ENCODE peak calls at places on chromosome 7, in four cellular contexts. N, F, U and C are unnamed samples.

GRCh38 chr7:47428780-47429472 is 153.0 kb downstream of the TNS3 start:
- DNase-seq in N (no peak), F (no peak), U (no peak), C (no peak)

GRCh38 chr7:23530901-23531793 is 634 bp downstream of the TRA2A start:
- DNase-seq in N (peak), F (peak), U (peak), C (peak)

GRCh38 chr7:95861041-95861440 is 88.7 kb downstream of the DYNC1I1 start:
- DNase-seq in N (no peak), F (no peak), U (no peak), C (no peak)

GRCh38 chr7:43491984-43492383 is 90.9 kb upstream of the STK17A start:
- DNase-seq in N (no peak), F (no peak), U (no peak), C (no peak)

GRCh38 chr7:46444266-46444665 is 523.2 kb upstream of the IGFBP3 start:
- DNase-seq in N (no peak), F (no peak), U (no peak), C (no peak)

GRCh38 chr7:153443031-153443430 is 609.2 kb upstream of the DPP6 start:
- DNase-seq in N (no peak), F (no peak), U (no peak), C (no peak)

GRCh38 chr7:65892832-65893231 is 20.0 kb downstream of the VKORC1L1 start:
- DNase-seq in N (no peak), F (no peak), U (no peak), C (no peak)

GRCh38 chr7:20053334-20054104 is 163.7 kb downstream of the MACC1 start:
- DNase-seq in N (no peak), F (no peak), U (no peak), C (no peak)

GRCh38 chr7:119660085-119660484 is 612.9 kb upstream of the KCND2 start:
- DNase-seq in N (no peak), F (no peak), U (no peak), C (no peak)

GRCh38 chr7:88881136-88881535 is 85.6 kb upstream of the TEX47 start:
- DNase-seq in N (no peak), F (no peak), U (no peak), C (no peak)

GRCh38 chr7:157425761-157426160 is 89.0 kb downstream of the DNAJB6 start:
- DNase-seq in N (no peak), F (peak), U (no peak), C (no peak)

GRCh38 chr7:106618480-106618879 is 42.5 kb downstream of the CCDC71L start:
- DNase-seq in N (no peak), F (no peak), U (no peak), C (no peak)

GRCh38 chr7:45032421-45032820 is 32.4 kb downstream of the CCM2 start:
- DNase-seq in N (no peak), F (no peak), U (no peak), C (no peak)

GRCh38 chr7:158174947-158175346 is 412.7 kb downstream of the PTPRN2 start:
- DNase-seq in N (no peak), F (no peak), U (no peak), C (no peak)

GRCh38 chr7:21253740-21254687 is 173.9 kb upstream of the SP4 start:
- DNase-seq in N (peak), F (no peak), U (peak), C (peak)

GRCh38 chr7:137820677-137821420 is 25.9 kb downstream of the DGKI start:
- DNase-seq in N (peak), F (no peak), U (no peak), C (no peak)

GRCh38 chr7:137818036-137818435 is 28.7 kb downstream of the DGKI start:
- DNase-seq in N (no peak), F (no peak), U (no peak), C (no peak)

GRCh38 chr7:137820156-137820555 is 26.6 kb downstream of the DGKI start:
- DNase-seq in N (no peak), F (no peak), U (no peak), C (no peak)

GRCh38 chr7:137816696-137817320 is 30.0 kb downstream of the DGKI start:
- DNase-seq in N (no peak), F (no peak), U (no peak), C (no peak)
- TF ChIP-seq CTCF in N (no peak), F (no peak), U (no peak), C (no peak)

DNA sequence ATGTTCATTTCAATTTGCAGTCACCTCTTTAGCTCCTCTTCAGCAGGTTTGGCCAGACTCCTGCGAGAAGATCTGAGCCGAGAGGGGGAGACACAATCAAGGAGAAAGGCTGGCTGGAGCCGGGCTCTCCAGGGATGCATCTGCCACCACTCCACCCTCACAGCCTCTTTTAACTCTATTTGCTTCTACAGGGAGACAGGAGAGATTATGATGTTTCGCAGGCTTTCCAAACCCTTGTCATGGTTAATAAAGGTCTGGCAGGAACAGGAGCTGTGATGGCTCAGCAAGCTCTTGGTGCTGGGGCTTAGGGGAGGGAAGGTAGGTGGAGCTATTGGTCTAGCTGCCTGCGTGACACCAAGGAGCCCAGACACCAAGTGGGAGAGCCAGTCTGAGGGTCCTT is 448.1 kb upstream of the PODXL start:
- DNase-seq in N (no peak), F (no peak), U (no peak), C (no peak)
- TF ChIP-seq CTCF in N (no peak), F (no peak), U (no peak), C (no peak)

GRCh38 chr7:130732980-130733865 is 784 bp downstream of the KLF14 start:
- DNase-seq in N (peak), F (peak), U (peak), C (no peak)
- TF ChIP-seq CTCF in N (no peak), F (no peak), U (no peak), C (no peak)

GRCh38 chr7:139993592-139993991 is 69.2 kb downstream of the PARP12 start:
- DNase-seq in N (no peak), F (no peak), U (no peak), C (no peak)

GRCh38 chr7:139993169-139993568 is 69.6 kb downstream of the PARP12 start:
- DNase-seq in N (no peak), F (no peak), U (no peak), C (no peak)

GRCh38 chr7:139992353-139993054 is 70.2 kb downstream of the PARP12 start:
- DNase-seq in N (no peak), F (no peak), U (no peak), C (no peak)

GRCh38 chr7:139994356-139994755 is 68.4 kb downstream of the PARP12 start:
- DNase-seq in N (no peak), F (no peak), U (no peak), C (no peak)

GRCh38 chr7:139995034-139995915 is 67.5 kb downstream of the PARP12 start:
- DNase-seq in N (peak), F (no peak), U (no peak), C (no peak)
- TF ChIP-seq CTCF in N (no peak), F (no peak), U (no peak), C (no peak)

DNA sequence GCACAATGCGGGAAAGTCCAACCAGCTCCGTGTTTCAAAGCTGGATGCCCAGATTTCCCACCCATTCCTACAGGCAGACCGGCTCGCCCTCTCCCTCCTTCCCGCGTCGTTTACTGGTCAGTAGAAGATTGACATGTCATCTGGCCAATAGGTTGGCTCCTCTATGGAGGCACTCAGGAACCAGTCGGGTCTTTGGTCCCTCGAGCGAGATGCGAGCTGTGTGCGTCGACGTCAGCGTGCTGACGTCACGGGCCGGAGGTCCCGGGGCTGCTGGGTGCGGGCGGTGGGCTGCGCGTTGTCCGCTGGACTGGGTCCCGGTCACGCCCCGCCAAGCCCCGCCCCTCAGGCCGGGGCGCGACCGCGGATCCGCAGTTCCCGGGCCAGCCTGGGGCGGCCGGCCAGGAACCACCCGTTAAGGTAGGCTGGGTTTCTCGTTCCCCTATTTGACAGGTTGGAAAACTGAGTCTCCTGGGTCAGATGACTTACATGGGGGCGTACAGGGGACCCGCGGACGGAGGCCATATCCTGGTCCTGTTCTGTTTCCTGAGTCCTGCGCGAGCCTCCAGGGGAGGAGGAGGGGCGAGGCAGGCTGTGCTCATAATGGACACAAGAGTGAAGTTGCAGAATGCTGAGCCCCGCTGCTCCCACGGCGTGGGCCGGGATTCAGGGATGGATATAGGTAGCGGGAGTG is at the start of gene STARD3NL:
- DNase-seq in N (peak), F (peak), U (peak), C (peak)
- TF ChIP-seq CTCF in N (no peak), F (no peak), U (no peak), C (no peak)